ENCODE peak calls at places on chromosomes 5 and 9, in four cellular contexts. N is astrocyte of the spinal cord, E is GDM1, K is fibroblast of the aortic adventitia. O is an unnamed sample.
A peak's percentile ranks its signal among the peaks of the same experiment; 100 is the strongest.

GRCh38 chr5:56110646-56111403 is 116.1 kb upstream of the IL6ST start:
- DNase-seq in N (peak; percentile 35), E (no peak), K (peak; percentile 61), O (no peak)

GRCh38 chr9:91693226-91693625 is 256.8 kb downstream of the ROR2 start:
- DNase-seq in N (no peak), E (no peak), K (peak; percentile 31), O (no peak)

GRCh38 chr9:109815366-109815947 is 35.5 kb downstream of the PALM2AKAP2 start:
- DNase-seq in N (peak; percentile 53), E (no peak), K (peak; percentile 41), O (no peak)

GRCh38 chr9:79565245-79565644 is 6.5 kb upstream of the TLE4 start:
- DNase-seq in N (no peak), E (no peak), K (no peak), O (no peak)

GRCh38 chr9:33320568-33321261 is 30.4 kb downstream of the NFX1 start:
- DNase-seq in N (peak; percentile 95), E (no peak), K (peak; percentile 98), O (no peak)

GRCh38 chr5:138752341-138752950 is 779 bp upstream of the CTNNA1 start:
- DNase-seq in N (no peak), E (no peak), K (peak; percentile 35), O (no peak)

GRCh38 chr5:155148694-155149093 is 135.1 kb downstream of the KIF4B start:
- DNase-seq in N (no peak), E (no peak), K (no peak), O (no peak)

GRCh38 chr5:172634106-172634899 is 6.8 kb upstream of the NEURL1B start:
- DNase-seq in N (no peak), E (no peak), K (no peak), O (no peak)

GRCh38 chr5:124790895-124791732 is 44.7 kb upstream of the ZNF608 start:
- DNase-seq in N (no peak), E (no peak), K (no peak), O (no peak)

GRCh38 chr9:124800306-124801259 is 23.6 kb downstream of the OLFML2A start:
- DNase-seq in N (no peak), E (no peak), K (no peak), O (no peak)

GRCh38 chr9:94056442-94056974 is 27.8 kb upstream of the PTPDC1 start:
- DNase-seq in N (peak; percentile 90), E (no peak), K (peak; percentile 88), O (no peak)